ENCODE peak calls at places on chromosomes 12 and 14, in four cellular contexts. S, U, B and F are unnamed samples.
A peak's percentile ranks its signal among the peaks of the same experiment; 100 is the strongest.

GRCh38 chr12:113136128-113136989 is 798 bp upstream of the RASAL1 start:
- DNase-seq in U (peak; percentile 69), B (no peak), S (no peak), F (no peak)

GRCh38 chr12:42612258-42612608 is 22.7 kb upstream of the PRICKLE1 start:
- DNase-seq in B (peak; percentile 27), U (no peak), S (no peak), F (peak; percentile 30)

GRCh38 chr14:39246618-39247017 is 12.9 kb downstream of the MIA2 start:
- DNase-seq in U (no peak), B (no peak), S (no peak), F (no peak)

GRCh38 chr12:2248901-2249381 is 196.2 kb downstream of the CACNA1C start:
- DNase-seq in S (no peak), B (no peak), U (peak; percentile 98), F (no peak)

GRCh38 chr14:104827173-104828055 is 26.5 kb downstream of the ZBTB42 start:
- DNase-seq in B (peak; percentile 35), U (peak; percentile 78), S (peak; percentile 17), F (peak; percentile 23)

GRCh38 chr14:56131004-56131864 is 13.0 kb downstream of the PELI2 start:
- DNase-seq in B (no peak), S (no peak), U (no peak), F (no peak)

GRCh38 chr12:85733441-85733840 is 102.8 kb downstream of the RASSF9 start:
- DNase-seq in S (no peak), B (peak; percentile 79), U (no peak), F (peak; percentile 39)

GRCh38 chr12:32947203-32947795 is 50.7 kb upstream of the PKP2 start:
- DNase-seq in B (peak; percentile 31), U (peak; percentile 41), S (no peak), F (no peak)

GRCh38 chr12:107903377-107904061 is 129.0 kb downstream of the ASCL4 start:
- DNase-seq in U (no peak), S (peak; percentile 43), B (no peak), F (no peak)

GRCh38 chr14:99619873-99620834 is 16.1 kb upstream of the CCDC85C start:
- DNase-seq in B (peak; percentile 66), U (no peak), S (no peak), F (peak; percentile 44)